ENCODE peak calls at places on chromosome 20, in five cellular contexts. A is substantia nigra, F is AG09319, X is mucosa of descending colon, C is cardiac muscle cell. S is an unnamed sample.

GRCh38 chr20:25526446-25526845 is 58.9 kb downstream of the NINL start:
- DNase-seq in A (no peak), F (no peak), X (no peak), C (no peak), S (no peak)

GRCh38 chr20:51400051-51400926 is 142.2 kb downstream of the NFATC2 start:
- DNase-seq in A (no peak), F (no peak), X (peak), C (no peak), S (no peak)

GRCh38 chr20:1508576-1508975 is 17.4 kb upstream of the SIRPB2 start:
- DNase-seq in A (no peak), F (no peak), X (no peak), C (no peak), S (no peak)

GRCh38 chr20:46253391-46253790 is 54.9 kb downstream of the CDH22 start:
- DNase-seq in A (no peak), F (no peak), X (peak), C (no peak), S (no peak)

GRCh38 chr20:20457392-20458126 is 89.7 kb downstream of the INSM1 start:
- DNase-seq in A (no peak), F (no peak), X (no peak), C (no peak), S (peak)

GRCh38 chr20:57445298-57445697 is 54.1 kb downstream of the RBM38 start:
- DNase-seq in A (no peak), F (peak), X (no peak), C (peak), S (peak)

GRCh38 chr20:63163171-63163570 is 52.8 kb downstream of the YTHDF1 start:
- DNase-seq in A (no peak), F (no peak), X (peak), C (no peak), S (no peak)

GRCh38 chr20:43669332-43669731 is 2.4 kb downstream of the MYBL2 start:
- DNase-seq in A (no peak), F (no peak), X (no peak), C (no peak), S (no peak)

GRCh38 chr20:51447097-51447764 is 95.3 kb downstream of the NFATC2 start:
- DNase-seq in A (no peak), F (peak), X (peak), C (no peak), S (peak)

GRCh38 chr20:63774348-63774735 is 34.8 kb downstream of the SLC2A4RG start:
- DNase-seq in A (no peak), F (no peak), X (no peak), C (no peak), S (no peak)

GRCh38 chr20:30811896-30812671 is 445.4 kb upstream of the DEFB115 start:
- DNase-seq in A (peak), F (peak), X (peak), C (peak), S (peak)

GRCh38 chr20:53081916-53082863 is 110.0 kb downstream of the TSHZ2 start:
- DNase-seq in A (no peak), F (no peak), X (no peak), C (no peak), S (no peak)

GRCh38 chr20:9255171-9255570 is 186.3 kb downstream of the PLCB4 start:
- DNase-seq in A (no peak), F (no peak), X (no peak), C (no peak), S (no peak)

GRCh38 chr20:17613328-17614175 is 43.7 kb downstream of the DSTN start:
- DNase-seq in A (no peak), F (no peak), X (peak), C (no peak), S (no peak)

GRCh38 chr20:33865761-33866160 is 54.6 kb downstream of the CHMP4B start:
- DNase-seq in A (no peak), F (no peak), X (no peak), C (no peak), S (no peak)

GRCh38 chr20:4082406-4083102 is 67.2 kb upstream of the RNF24 start:
- DNase-seq in A (no peak), F (no peak), X (peak), C (peak), S (peak)

GRCh38 chr20:25140968-25141367 is 54.5 kb upstream of the ENTPD6 start:
- DNase-seq in A (no peak), F (no peak), X (no peak), C (no peak), S (no peak)

GRCh38 chr20:6164421-6165341 is 41.9 kb upstream of the FERMT1 start:
- DNase-seq in A (no peak), F (no peak), X (no peak), C (peak), S (peak)

GRCh38 chr20:64099086-64099786 is 8.1 kb downstream of the NPBWR2 start:
- DNase-seq in A (peak), F (no peak), X (no peak), C (no peak), S (no peak)

GRCh38 chr20:54227751-54228150 is 19.9 kb downstream of the PFDN4 start:
- DNase-seq in A (no peak), F (no peak), X (no peak), C (no peak), S (no peak)

GRCh38 chr20:9460518-9460917 is 53.9 kb upstream of the LAMP5 start:
- DNase-seq in A (no peak), F (no peak), X (no peak), C (no peak), S (peak)

GRCh38 chr20:19212524-19213502 is at the start of gene SLC24A3:
- DNase-seq in A (peak), F (peak), X (peak), C (peak), S (no peak)

GRCh38 chr20:1566701-1567100 is 9.2 kb upstream of the SIRPD start:
- DNase-seq in A (no peak), F (no peak), X (no peak), C (no peak), S (no peak)

GRCh38 chr20:4978050-4978918 is 23.0 kb downstream of the SLC23A2 start:
- DNase-seq in A (no peak), F (no peak), X (no peak), C (no peak), S (peak)

GRCh38 chr20:6483727-6484126 is 283.8 kb upstream of the BMP2 start:
- DNase-seq in A (no peak), F (no peak), X (no peak), C (no peak), S (no peak)

GRCh38 chr20:8402798-8403197 is 270.7 kb downstream of the PLCB1 start:
- DNase-seq in A (no peak), F (no peak), X (no peak), C (no peak), S (no peak)

GRCh38 chr20:32050851-32051556 is 1.0 kb upstream of the HCK start:
- DNase-seq in A (peak), F (no peak), X (peak), C (no peak), S (no peak)

GRCh38 chr20:17849901-17850673 is 118.5 kb downstream of the SNX5 start:
- DNase-seq in A (no peak), F (peak), X (no peak), C (no peak), S (peak)

GRCh38 chr20:64083380-64084208 is 604 bp downstream of the LKAAEAR1 start:
- DNase-seq in A (peak), F (no peak), X (peak), C (peak), S (peak)

GRCh38 chr20:5786930-5787826 is 37.0 kb downstream of the SHLD1 start:
- DNase-seq in A (no peak), F (no peak), X (no peak), C (no peak), S (peak)

GRCh38 chr20:32083469-32083868 is 26.0 kb upstream of the TM9SF4 start:
- DNase-seq in A (no peak), F (no peak), X (no peak), C (no peak), S (no peak)

GRCh38 chr20:40016884-40017283 is 672.2 kb downstream of the MAFB start:
- DNase-seq in A (no peak), F (no peak), X (no peak), C (no peak), S (no peak)

GRCh38 chr20:4465855-4466545 is 255.7 kb upstream of the PRND start:
- DNase-seq in A (no peak), F (no peak), X (no peak), C (no peak), S (no peak)

GRCh38 chr20:31517373-31517772 is 3.1 kb downstream of the HM13 start:
- DNase-seq in A (no peak), F (peak), X (peak), C (no peak), S (peak)

GRCh38 chr20:47740225-47741184 is 44.8 kb downstream of the SULF2 start:
- DNase-seq in A (no peak), F (no peak), X (peak), C (no peak), S (no peak)

GRCh38 chr20:47317127-47317895 is 39.2 kb downstream of the ZMYND8 start:
- DNase-seq in A (no peak), F (peak), X (peak), C (no peak), S (peak)

S was measured in fibroblast of the aortic adventitia.